ENCODE peak calls at places on chromosomes 5 and 9, in six cellular contexts. S, F, B, L, T and M are unnamed samples.
A peak's percentile ranks its signal among the peaks of the same experiment; 100 is the strongest.

GRCh38 chr5:72584466-72584865 is 77.3 kb upstream of the ZNF366 start:
- DNase-seq in S (no peak), F (no peak), B (peak; percentile 45), L (no peak), T (no peak), M (no peak)

GRCh38 chr5:178388381-178389030 is 155.9 kb upstream of the PHYKPL start:
- DNase-seq in S (no peak), F (no peak), B (peak; percentile 94), L (no peak), T (no peak), M (no peak)

GRCh38 chr9:83013261-83013610 is 49.7 kb downstream of the RASEF start:
- DNase-seq in S (no peak), F (no peak), B (peak; percentile 22), L (peak; percentile 23), T (no peak), M (no peak)

GRCh38 chr9:134585021-134585561 is 56.5 kb upstream of the COL5A1 start:
- DNase-seq in S (no peak), F (no peak), B (no peak), L (no peak), T (no peak), M (no peak)

GRCh38 chr9:134293031-134293521 is 33.2 kb upstream of the RXRA start:
- DNase-seq in S (no peak), F (no peak), B (no peak), L (no peak), T (no peak), M (no peak)

GRCh38 chr9:88819471-88819870 is 171.8 kb upstream of the S1PR3 start:
- DNase-seq in S (no peak), F (no peak), B (no peak), L (no peak), T (no peak), M (no peak)

GRCh38 chr9:105066265-105066865 is 138.4 kb upstream of the ABCA1 start:
- DNase-seq in S (no peak), F (no peak), B (no peak), L (no peak), T (no peak), M (no peak)

GRCh38 chr5:93099902-93100347 is 481.1 kb downstream of the NR2F1-AS1 start:
- DNase-seq in S (no peak), F (no peak), B (peak; percentile 26), L (no peak), T (no peak), M (no peak)

GRCh38 chr5:65152131-65152530 is 329.6 kb downstream of the ADAMTS6 start:
- DNase-seq in S (no peak), F (no peak), B (peak; percentile 51), L (peak; percentile 74), T (no peak), M (no peak)

GRCh38 chr5:80516826-80517225 is 28.9 kb downstream of the FAM151B start:
- DNase-seq in S (no peak), F (no peak), B (peak; percentile 4), L (peak; percentile 1), T (no peak), M (no peak)

GRCh38 chr9:110977259-110977709 is 61.0 kb downstream of the LPAR1 start:
- DNase-seq in S (no peak), F (no peak), B (no peak), L (no peak), T (no peak), M (no peak)

GRCh38 chr5:63500242-63500641 is 462.0 kb downstream of the HTR1A start:
- DNase-seq in S (no peak), F (no peak), B (no peak), L (no peak), T (no peak), M (no peak)

GRCh38 chr5:75021800-75022199 is 30.6 kb downstream of the GCNT4 start:
- DNase-seq in S (no peak), F (no peak), B (no peak), L (no peak), T (no peak), M (no peak)

GRCh38 chr9:14349818-14350333 is 35.9 kb upstream of the NFIB start:
- DNase-seq in S (no peak), F (no peak), B (no peak), L (no peak), T (no peak), M (no peak)